ENCODE peak calls at places on chromosomes 11 and 22, in ten cellular contexts. Z is WTC11, W is B cell, A is Peyer's patch, X is AG09309, O is IMR-90, V is heart left ventricle, C is fibroblast of lung, J is endothelial cell, S is HL-60. P is an unnamed sample.

GRCh38 chr22:26462971-26463661 is 20.5 kb downstream of the HPS4 start:
- DNase-seq in Z (no peak), W (no peak), A (no peak), X (no peak), O (peak), V (no peak), C (peak), J (no peak), S (no peak), P (no peak)

GRCh38 chr11:134802116-134802515 is 390.1 kb upstream of the B3GAT1 start:
- DNase-seq in Z (no peak), W (no peak), A (no peak), X (no peak), O (no peak), V (no peak), C (no peak), J (peak), S (no peak), P (no peak)

GRCh38 chr11:110433393-110434333 is 3.9 kb downstream of the FDX1 start:
- DNase-seq in Z (no peak), W (peak), A (no peak), X (no peak), O (peak), V (no peak), C (peak), J (no peak), S (no peak), P (no peak)

GRCh38 chr11:77590194-77590591 is 440 bp downstream of the AQP11 start:
- DNase-seq in Z (peak), W (no peak), A (no peak), X (no peak), O (peak), V (peak), C (peak), J (peak), S (peak), P (no peak)

GRCh38 chr22:24928322-24928721 is 18.2 kb downstream of the LHFPL7 start:
- DNase-seq in Z (no peak), W (no peak), A (no peak), X (no peak), O (no peak), V (no peak), C (no peak), J (no peak), S (no peak), P (no peak)

GRCh38 chr11:86524603-86525352 is 147.6 kb downstream of the ME3 start:
- DNase-seq in Z (no peak), W (no peak), A (no peak), X (no peak), O (peak), V (no peak), C (peak), J (no peak), S (no peak), P (no peak)

GRCh38 chr22:19360862-19361261 is 69.3 kb upstream of the CLTCL1 start:
- DNase-seq in Z (no peak), W (no peak), A (no peak), X (no peak), O (no peak), V (no peak), C (no peak), J (no peak), S (no peak), P (peak)

GRCh38 chr22:27022256-27022655 is 364.9 kb downstream of the MIAT start:
- DNase-seq in Z (no peak), W (no peak), A (no peak), X (no peak), O (no peak), V (no peak), C (peak), J (no peak), S (no peak), P (no peak)

GRCh38 chr11:122293298-122294023 is 177.4 kb upstream of the BLID start:
- DNase-seq in Z (no peak), W (no peak), A (no peak), X (peak), O (peak), V (no peak), C (no peak), J (no peak), S (peak), P (no peak)

GRCh38 chr22:39489094-39490068 is 12.7 kb upstream of the MIEF1 start:
- DNase-seq in Z (no peak), W (no peak), A (no peak), X (no peak), O (no peak), V (no peak), C (no peak), J (no peak), S (peak), P (no peak)

GRCh38 chr11:58628446-58628845 is 6.0 kb downstream of the CNTF start:
- DNase-seq in Z (no peak), W (no peak), A (no peak), X (no peak), O (peak), V (peak), C (peak), J (no peak), S (no peak), P (no peak)

GRCh38 chr11:96074551-96075309 is 150.8 kb upstream of the MTMR2 start:
- DNase-seq in Z (no peak), W (no peak), A (no peak), X (no peak), O (no peak), V (no peak), C (no peak), J (no peak), S (no peak), P (no peak)

GRCh38 chr11:112962854-112963367 is 1.7 kb downstream of the NCAM1 start:
- DNase-seq in Z (peak), W (no peak), A (no peak), X (no peak), O (no peak), V (peak), C (peak), J (peak), S (no peak), P (peak)

GRCh38 chr11:47004595-47005033 is 68.1 kb downstream of the CSTPP1 start:
- DNase-seq in Z (no peak), W (no peak), A (peak), X (peak), O (peak), V (peak), C (peak), J (peak), S (peak), P (no peak)

GRCh38 chr22:42719656-42720262 is 911 bp downstream of the A4GALT start:
- DNase-seq in Z (peak), W (peak), A (peak), X (no peak), O (no peak), V (no peak), C (no peak), J (peak), S (no peak), P (no peak)

GRCh38 chr11:86798988-86799387 is 1.4 kb upstream of the PRSS23 start:
- DNase-seq in Z (no peak), W (no peak), A (no peak), X (peak), O (peak), V (no peak), C (peak), J (no peak), S (no peak), P (no peak)

GRCh38 chr11:33936745-33937612 is 45.1 kb upstream of the LMO2 start:
- DNase-seq in Z (no peak), W (no peak), A (no peak), X (peak), O (peak), V (peak), C (peak), J (peak), S (peak), P (no peak)

GRCh38 chr11:119166368-119167076 is 2.0 kb upstream of the NLRX1 start:
- DNase-seq in Z (no peak), W (no peak), A (no peak), X (no peak), O (peak), V (no peak), C (peak), J (no peak), S (no peak), P (no peak)

GRCh38 chr11:100908746-100909145 is 220.9 kb downstream of the PGR start:
- DNase-seq in Z (no peak), W (no peak), A (no peak), X (no peak), O (peak), V (no peak), C (peak), J (no peak), S (no peak), P (no peak)

GRCh38 chr11:131692961-131693360 is 322.5 kb downstream of the NTM start:
- DNase-seq in Z (no peak), W (no peak), A (no peak), X (no peak), O (no peak), V (no peak), C (no peak), J (no peak), S (no peak), P (no peak)

GRCh38 chr11:131690362-131690761 is 319.9 kb downstream of the NTM start:
- DNase-seq in Z (no peak), W (no peak), A (no peak), X (no peak), O (no peak), V (no peak), C (no peak), J (no peak), S (no peak), P (no peak)

GRCh38 chr11:131692151-131692550 is 321.7 kb downstream of the NTM start:
- DNase-seq in Z (no peak), W (no peak), A (no peak), X (no peak), O (no peak), V (no peak), C (no peak), J (no peak), S (no peak), P (no peak)

GRCh38 chr11:131690776-131691557 is 320.6 kb downstream of the NTM start:
- DNase-seq in Z (no peak), W (no peak), A (no peak), X (no peak), O (no peak), V (no peak), C (no peak), J (no peak), S (no peak), P (no peak)

DNA sequence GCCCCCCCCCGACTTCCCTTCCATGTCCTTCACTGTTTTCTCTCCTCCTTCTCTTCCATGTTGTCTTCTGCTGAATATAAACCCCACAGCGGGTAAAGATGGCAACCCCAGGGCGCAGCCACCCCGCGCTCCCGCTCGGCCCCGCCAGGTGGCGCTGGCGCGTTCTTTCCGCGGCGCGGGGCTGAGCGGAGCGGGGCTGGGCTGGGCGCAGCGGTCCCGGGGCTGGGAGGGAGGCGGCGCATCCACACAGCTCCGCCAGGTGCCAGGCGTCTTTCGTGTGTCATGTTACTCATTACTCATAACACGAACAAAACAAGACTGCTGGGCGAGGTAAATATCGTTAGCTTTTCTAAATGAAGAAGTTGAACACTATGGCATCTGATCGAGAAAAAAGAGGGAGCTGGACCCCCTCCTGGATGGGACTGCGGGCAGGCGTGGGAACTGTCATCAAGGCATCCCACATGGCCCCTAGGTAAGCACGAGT is 321.2 kb downstream of the NTM start:
- DNase-seq in Z (peak), W (no peak), A (no peak), X (no peak), O (peak), V (no peak), C (peak), J (peak), S (no peak), P (no peak)
- TF ChIP-seq CTCF in Z (peak), W (no peak), A (no peak), X (peak), O (peak), V (peak), C (peak), J (peak), S (no peak), P (peak)

GRCh38 chr22:35551549-35552177 is 11.0 kb downstream of the RASD2 start:
- DNase-seq in Z (no peak), W (no peak), A (no peak), X (no peak), O (no peak), V (no peak), C (no peak), J (no peak), S (no peak), P (no peak)

GRCh38 chr22:35552846-35553245 is 12.2 kb downstream of the RASD2 start:
- DNase-seq in Z (no peak), W (no peak), A (no peak), X (no peak), O (no peak), V (no peak), C (no peak), J (no peak), S (no peak), P (no peak)

GRCh38 chr22:35552186-35552842 is 11.7 kb downstream of the RASD2 start:
- DNase-seq in Z (peak), W (peak), A (peak), X (no peak), O (no peak), V (no peak), C (no peak), J (peak), S (peak), P (no peak)

GRCh38 chr22:35554297-35554845 is 13.7 kb downstream of the RASD2 start:
- DNase-seq in Z (no peak), W (no peak), A (no peak), X (no peak), O (no peak), V (no peak), C (peak), J (no peak), S (no peak), P (no peak)

DNA sequence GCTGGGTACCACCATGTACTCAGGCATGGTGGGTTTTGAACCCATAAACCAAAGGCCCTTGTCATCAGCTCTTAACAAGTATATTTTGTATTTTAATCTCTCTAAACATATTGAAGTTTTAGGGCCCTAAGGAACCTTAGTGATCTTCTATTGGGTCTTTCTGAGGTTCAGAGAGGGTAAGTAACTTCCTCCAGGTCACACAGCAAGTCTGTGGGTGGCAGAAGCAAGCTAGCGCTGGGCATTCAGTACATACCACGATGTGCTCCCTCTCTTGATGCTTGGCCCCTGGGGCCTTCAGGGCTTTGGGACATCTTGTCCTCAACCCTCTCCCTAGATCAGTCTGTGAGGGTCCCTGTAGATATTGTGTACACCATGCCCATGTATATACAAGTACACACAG is 12.7 kb downstream of the RASD2 start:
- DNase-seq in Z (no peak), W (no peak), A (no peak), X (no peak), O (no peak), V (no peak), C (no peak), J (no peak), S (no peak), P (no peak)
- TF ChIP-seq CTCF in Z (no peak), W (no peak), A (no peak), X (no peak), O (no peak), V (no peak), C (no peak), J (no peak), S (no peak), P (no peak)

DNA sequence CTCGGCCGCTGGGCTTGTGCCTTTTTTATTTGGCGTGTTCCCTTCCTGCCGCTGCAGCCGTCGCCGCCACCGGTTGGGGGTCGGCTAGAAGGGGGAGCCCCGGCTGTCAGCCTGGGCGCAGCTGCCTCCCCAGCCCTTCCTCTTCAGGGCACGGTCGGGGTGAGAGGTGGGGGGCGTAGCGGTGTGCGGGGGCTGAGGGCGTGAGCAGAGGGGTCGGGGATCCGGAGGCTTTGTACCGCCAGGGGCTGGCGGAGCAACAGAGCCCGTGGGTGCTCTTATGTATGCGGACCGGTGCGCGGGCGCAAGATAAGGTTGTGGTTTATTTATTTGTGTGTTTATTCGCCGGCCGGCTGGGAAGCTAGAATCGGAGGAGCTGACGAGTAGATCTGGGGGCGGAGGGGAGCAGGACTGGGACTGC is 482 bp downstream of the ZBTB16 start:
- DNase-seq in Z (no peak), W (peak), A (peak), X (no peak), O (no peak), V (peak), C (no peak), J (peak), S (peak), P (no peak)
- TF ChIP-seq CTCF in Z (no peak), W (no peak), A (no peak), X (no peak), O (no peak), V (peak), C (no peak), J (no peak), S (no peak), P (no peak)

GRCh38 chr11:26297179-26297970 is 34.6 kb upstream of the ANO3 start:
- DNase-seq in Z (no peak), W (no peak), A (no peak), X (peak), O (peak), V (no peak), C (peak), J (peak), S (peak), P (no peak)
- TF ChIP-seq CTCF in Z (peak), W (peak), A (no peak), X (peak), O (peak), V (peak), C (peak), J (peak), S (peak), P (peak)

DNA sequence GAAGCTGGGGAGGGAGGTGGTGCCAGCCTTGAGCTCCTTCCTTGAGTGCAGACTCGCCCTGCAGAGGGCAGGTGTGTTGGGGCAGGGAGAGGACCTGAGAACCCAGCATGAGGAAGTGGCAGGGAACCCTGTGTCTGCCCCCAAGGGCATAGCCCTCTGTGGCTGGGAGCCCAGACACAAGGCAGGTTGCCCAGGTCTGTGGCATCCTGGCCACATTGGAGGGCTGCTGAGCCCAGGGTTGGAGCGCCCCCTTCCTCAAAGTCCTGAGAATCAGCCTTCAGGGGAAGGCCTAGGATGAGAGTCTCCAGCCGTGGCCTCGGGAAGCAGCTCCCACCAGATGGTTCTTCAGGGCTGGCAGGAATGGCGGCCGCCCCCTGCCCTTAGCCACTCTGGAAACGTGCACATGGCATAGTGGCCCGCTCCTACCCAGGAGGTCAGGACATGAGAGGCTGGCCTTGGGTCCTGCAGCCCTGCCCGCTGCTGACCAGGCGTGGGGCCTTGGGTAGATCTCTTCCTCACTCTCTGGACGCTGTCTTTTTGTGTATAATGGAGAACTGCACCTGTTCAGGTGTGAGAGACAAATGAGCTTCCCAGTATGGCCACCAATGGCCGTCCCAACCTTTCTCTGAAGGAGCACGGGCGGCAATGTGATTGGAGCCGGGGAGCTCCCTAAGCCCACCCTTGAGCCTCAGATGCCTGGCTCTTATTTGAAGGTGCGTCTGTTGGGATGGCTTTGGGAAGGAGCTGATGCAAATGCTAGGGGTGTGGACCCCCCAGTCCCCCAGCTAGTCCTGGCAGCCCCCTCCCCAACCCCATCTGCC is 4.5 kb upstream of the CDC42BPG start:
- DNase-seq in Z (peak), W (peak), A (peak), X (no peak), O (no peak), V (no peak), C (no peak), J (no peak), S (peak), P (no peak)
- TF ChIP-seq CTCF in Z (peak), W (peak), A (no peak), X (peak), O (no peak), V (no peak), C (no peak), J (no peak), S (no peak), P (no peak)

DNA sequence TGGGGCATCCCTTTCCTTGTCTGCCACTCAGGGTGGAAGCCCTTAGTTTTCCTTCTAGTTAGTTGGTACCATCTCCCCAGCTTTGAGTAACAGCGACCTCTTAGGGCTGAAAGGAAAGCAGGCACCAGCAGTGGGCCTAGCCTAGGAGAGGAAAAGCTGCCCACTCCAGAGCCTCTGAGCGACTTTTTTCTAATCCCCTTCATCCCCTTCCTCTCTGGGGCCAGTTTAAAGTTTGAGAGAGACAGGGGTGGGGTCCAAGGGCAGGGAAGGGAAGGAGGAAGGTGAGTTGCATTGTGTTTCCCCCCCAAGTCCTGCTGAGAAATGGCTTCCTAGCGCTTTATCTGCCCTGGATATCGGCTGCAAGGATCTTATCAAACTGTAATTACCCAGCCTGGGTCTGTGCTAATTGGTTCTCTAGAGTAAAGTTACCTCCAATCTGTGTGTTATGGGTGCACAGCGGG is 573.9 kb upstream of the CADM1 start:
- DNase-seq in Z (peak), W (no peak), A (no peak), X (no peak), O (peak), V (no peak), C (peak), J (peak), S (no peak), P (no peak)
- TF ChIP-seq CTCF in Z (peak), W (no peak), A (no peak), X (peak), O (peak), V (peak), C (peak), J (peak), S (no peak), P (peak)

DNA sequence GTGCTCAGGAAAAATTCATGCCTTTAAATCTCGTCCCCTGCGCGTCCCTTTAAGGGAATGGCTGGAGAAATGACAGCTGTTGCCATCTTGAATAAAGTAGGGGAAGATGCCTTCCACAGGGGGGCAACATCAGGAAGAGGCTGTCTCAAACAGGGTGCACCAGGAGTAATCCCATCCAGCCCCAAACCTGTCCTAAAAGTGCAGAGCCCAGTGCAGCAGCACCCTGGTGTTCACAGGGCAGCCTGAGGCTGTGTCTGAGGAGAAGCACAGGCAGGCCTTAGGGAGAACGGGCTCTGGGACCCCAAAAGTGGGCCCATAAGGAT is 10.8 kb upstream of the C11orf96 start:
- DNase-seq in Z (no peak), W (no peak), A (no peak), X (no peak), O (no peak), V (no peak), C (no peak), J (no peak), S (no peak), P (no peak)
- TF ChIP-seq CTCF in Z (no peak), W (no peak), A (no peak), X (no peak), O (peak), V (peak), C (peak), J (no peak), S (no peak), P (peak)